ENCODE peak calls at places on chromosome 7, in eight cellular contexts. Z is naive B cell; A is head of caudate nucleus; J is A549; T is stimulated activated CD8-positive, alpha-beta memory T cell treated with anti-CD3 and anti-CD28 coated beads, Interleukin-15, amount 100 ng/mL, for 4 hours; S is naive thymus-derived CD4-positive, alpha-beta T cell; X is AG09309; P is adrenal gland. U is an unnamed sample.
A peak's percentile ranks its signal among the peaks of the same experiment; 100 is the strongest.

GRCh38 chr7:192701-193536 is 548 bp downstream of the FAM20C start:
- DNase-seq in X (no peak), P (no peak), A (no peak), J (peak; percentile 27), T (no peak), S (no peak), Z (no peak), U (peak; percentile 59)

GRCh38 chr7:885261-885892 is 9.0 kb downstream of the GET4 start:
- DNase-seq in T (no peak), A (no peak), P (no peak), J (no peak), X (no peak), Z (no peak), S (no peak), U (no peak)

GRCh38 chr7:145779165-145779564 is 337.4 kb upstream of the CNTNAP2 start:
- DNase-seq in S (no peak), A (no peak), Z (no peak), J (no peak), X (no peak), P (no peak), T (no peak), U (no peak)

GRCh38 chr7:135074096-135074495 is 73.8 kb upstream of the TMEM140 start:
- DNase-seq in S (no peak), X (no peak), Z (no peak), A (no peak), P (no peak), T (no peak), J (no peak), U (no peak)

GRCh38 chr7:150858236-150859197 is 6.2 kb downstream of the AOC1 start:
- DNase-seq in P (peak; percentile 20), Z (no peak), J (no peak), A (no peak), T (no peak), X (no peak), S (no peak), U (no peak)

GRCh38 chr7:82859106-82859850 is 303.4 kb downstream of the PCLO start:
- DNase-seq in J (no peak), S (no peak), P (no peak), T (no peak), A (no peak), Z (no peak), X (no peak), U (no peak)

GRCh38 chr7:98464558-98464940 is 63.7 kb upstream of the BAIAP2L1 start:
- DNase-seq in P (no peak), S (no peak), T (no peak), J (no peak), X (no peak), Z (no peak), A (no peak), U (no peak)

GRCh38 chr7:108420482-108420908 is 35.7 kb downstream of the NRCAM start:
- DNase-seq in A (no peak), S (no peak), Z (no peak), P (no peak), X (no peak), T (no peak), J (peak; percentile 88), U (no peak)

GRCh38 chr7:22378199-22378961 is 21.4 kb upstream of the RAPGEF5 start:
- DNase-seq in T (no peak), A (no peak), J (no peak), X (no peak), S (no peak), Z (no peak), P (no peak), U (no peak)

GRCh38 chr7:137882261-137882668 is 35.5 kb upstream of the DGKI start:
- DNase-seq in S (peak; percentile 41), A (no peak), T (no peak), Z (no peak), X (peak; percentile 98), P (peak; percentile 78), J (peak; percentile 74), U (peak; percentile 93)

GRCh38 chr7:92955081-92955480 is 118.7 kb upstream of the CDK6 start:
- DNase-seq in A (no peak), P (no peak), J (no peak), Z (no peak), X (no peak), S (peak; percentile 31), T (no peak), U (no peak)

GRCh38 chr7:47291461-47292051 is 290.4 kb downstream of the TNS3 start:
- DNase-seq in T (no peak), P (peak; percentile 80), X (peak; percentile 82), A (no peak), J (peak; percentile 56), S (peak; percentile 30), Z (no peak), U (peak; percentile 96)

GRCh38 chr7:134155220-134155619 is 28.1 kb downstream of the LRGUK start:
- DNase-seq in A (no peak), S (no peak), X (no peak), T (no peak), P (no peak), Z (no peak), J (no peak), U (no peak)

GRCh38 chr7:31500656-31501055 is 13.2 kb upstream of the ITPRID1 start:
- DNase-seq in J (no peak), S (no peak), Z (no peak), T (no peak), X (no peak), A (no peak), P (no peak), U (no peak)

GRCh38 chr7:37287093-37287492 is 161.6 kb downstream of the ELMO1 start:
- DNase-seq in S (no peak), X (no peak), Z (no peak), A (no peak), J (no peak), P (no peak), T (no peak), U (no peak)

GRCh38 chr7:127447326-127447945 is 54.9 kb upstream of the ZNF800 start:
- DNase-seq in P (no peak), J (peak; percentile 74), T (peak; percentile 5), X (peak; percentile 5), A (no peak), Z (peak; percentile 73), S (peak; percentile 50), U (peak; percentile 38)

GRCh38 chr7:122055072-122055471 is 89.0 kb downstream of the AASS start:
- DNase-seq in A (no peak), X (no peak), P (no peak), S (no peak), Z (no peak), J (no peak), T (no peak), U (no peak)

GRCh38 chr7:37428681-37429434 is 19.8 kb downstream of the ELMO1 start:
- DNase-seq in Z (no peak), A (no peak), J (no peak), X (no peak), T (no peak), S (no peak), P (no peak), U (no peak)

GRCh38 chr7:2813350-2814185 is 30.5 kb downstream of the GNA12 start:
- DNase-seq in T (no peak), P (peak; percentile 48), X (no peak), J (no peak), Z (no peak), S (no peak), A (no peak), U (no peak)

GRCh38 chr7:158432369-158433270 is 155.0 kb downstream of the PTPRN2 start:
- DNase-seq in Z (no peak), A (no peak), S (no peak), T (no peak), X (no peak), J (peak; percentile 96), P (peak; percentile 53), U (no peak)

GRCh38 chr7:27160546-27161213 is 4.2 kb upstream of the HOXA7 start:
- DNase-seq in T (peak; percentile 63), P (peak; percentile 96), X (no peak), S (peak; percentile 84), A (peak; percentile 90), J (peak; percentile 87), Z (peak; percentile 81), U (peak; percentile 98)

GRCh38 chr7:147513451-147513850 is 1077.1 kb upstream of the C7orf33 start:
- DNase-seq in J (no peak), Z (no peak), S (no peak), T (no peak), A (no peak), X (no peak), P (no peak), U (no peak)

GRCh38 chr7:124152859-124153692 is 120.2 kb upstream of the TMEM229A start:
- DNase-seq in S (no peak), J (peak; percentile 46), X (no peak), A (no peak), Z (no peak), T (no peak), P (no peak), U (no peak)

GRCh38 chr7:28903779-28904538 is 54.2 kb downstream of the TRIL start:
- DNase-seq in A (no peak), Z (no peak), T (no peak), P (no peak), S (no peak), J (no peak), X (no peak), U (no peak)

GRCh38 chr7:35553498-35553897 is 141.4 kb downstream of the HERPUD2 start:
- DNase-seq in P (peak; percentile 48), A (no peak), T (no peak), X (no peak), Z (no peak), J (no peak), S (no peak), U (no peak)

GRCh38 chr7:114789161-114789560 is 132.7 kb upstream of the MDFIC start:
- DNase-seq in P (no peak), X (no peak), A (no peak), S (no peak), J (no peak), Z (no peak), T (no peak), U (no peak)

GRCh38 chr7:113582471-113582870 is 336.3 kb downstream of the PPP1R3A start:
- DNase-seq in T (no peak), Z (no peak), X (no peak), S (no peak), P (no peak), J (no peak), A (no peak), U (peak; percentile 15)